ENCODE peak calls at places on chromosomes 1 and 21, in nine cellular contexts. I is effector CD4-positive, alpha-beta T cell; Q is nephron progenitor cell; C is ovary; E is stimulated activated CD4-positive, alpha-beta T cell treated with anti-CD3 and anti-CD28 coated beads, TNF-alpha, amount 100 ng/mL, for 4 hours; R is globus pallidus; P is astrocyte of the spinal cord; H is C1 segment of cervical spinal cord; O is anterior cingulate cortex. F is an unnamed sample.

GRCh38 chr1:158071106-158071505 is 77.7 kb downstream of the KIRREL1 start:
- DNase-seq in I (no peak), P (peak; percentile 15), O (no peak), Q (no peak), R (no peak), H (no peak), E (no peak), C (no peak), F (no peak)

GRCh38 chr1:152959801-152960451 is 10.5 kb upstream of the SPRR4 start:
- DNase-seq in C (no peak), I (no peak), R (no peak), O (no peak), P (no peak), E (no peak), Q (no peak), H (no peak), F (no peak)

GRCh38 chr21:15034126-15034848 is 30.5 kb downstream of the NRIP1 start:
- DNase-seq in E (no peak), R (no peak), H (no peak), I (no peak), P (peak; percentile 76), Q (no peak), O (no peak), C (no peak), F (no peak)

GRCh38 chr1:11355594-11356467 is 82.8 kb downstream of the UBIAD1 start:
- DNase-seq in E (no peak), H (no peak), I (no peak), P (no peak), O (peak; percentile 86), R (peak; percentile 79), C (no peak), Q (peak; percentile 50), F (no peak)

GRCh38 chr1:57549280-57549679 is 125.4 kb upstream of the DAB1 start:
- DNase-seq in Q (no peak), H (no peak), E (no peak), R (no peak), P (no peak), I (no peak), O (no peak), C (no peak), F (no peak)

GRCh38 chr1:110056776-110057175 is 13.7 kb downstream of the ALX3 start:
- DNase-seq in C (no peak), R (no peak), P (peak; percentile 20), I (no peak), E (no peak), Q (no peak), O (no peak), H (no peak), F (no peak)

GRCh38 chr1:51784997-51785421 is 93.5 kb downstream of the NRDC start:
- DNase-seq in Q (no peak), H (no peak), R (no peak), P (no peak), C (no peak), E (no peak), I (no peak), O (no peak), F (no peak)

GRCh38 chr1:223765036-223765718 is 52.8 kb downstream of the CAPN2 start:
- DNase-seq in E (no peak), P (peak; percentile 40), R (peak; percentile 95), O (peak; percentile 29), I (no peak), C (no peak), H (no peak), Q (no peak), F (no peak)

GRCh38 chr1:147549526-147549925 is 8.2 kb downstream of the BCL9 start:
- DNase-seq in I (no peak), P (no peak), R (no peak), H (no peak), C (no peak), E (no peak), Q (no peak), O (no peak), F (no peak)

GRCh38 chr1:235649722-235650163 is at the start of gene GNG4:
- DNase-seq in Q (peak; percentile 80), O (no peak), E (peak; percentile 24), P (no peak), I (no peak), H (no peak), R (no peak), C (peak; percentile 82), F (no peak)

GRCh38 chr1:212860713-212861581 is 2.9 kb downstream of the FLVCR1 start:
- DNase-seq in Q (no peak), C (no peak), I (no peak), E (no peak), P (peak; percentile 18), O (no peak), H (no peak), R (no peak), F (no peak)

GRCh38 chr1:246170574-246171261 is 336.4 kb downstream of the SMYD3 start:
- DNase-seq in R (no peak), H (no peak), O (no peak), E (no peak), I (no peak), C (no peak), P (no peak), Q (no peak), F (no peak)

GRCh38 chr1:241229216-241229615 is 127.8 kb downstream of the RGS7 start:
- DNase-seq in E (no peak), P (no peak), C (no peak), I (no peak), H (no peak), Q (no peak), O (peak; percentile 3), R (no peak), F (no peak)

GRCh38 chr1:29385966-29386365 is 149.6 kb downstream of the PTPRU start:
- DNase-seq in E (no peak), I (no peak), Q (no peak), C (no peak), H (no peak), P (peak; percentile 14), O (no peak), R (no peak), F (no peak)

GRCh38 chr1:99748419-99748818 is 18.0 kb downstream of the FRRS1 start:
- DNase-seq in I (no peak), Q (no peak), O (no peak), E (no peak), P (no peak), R (no peak), H (no peak), C (no peak), F (no peak)

GRCh38 chr21:31926498-31926897 is 53.7 kb downstream of the HUNK start:
- DNase-seq in P (no peak), I (no peak), R (no peak), Q (no peak), C (no peak), H (no peak), O (no peak), E (no peak), F (no peak)

GRCh38 chr1:19863804-19864203 is 18.4 kb upstream of the OTUD3 start:
- DNase-seq in Q (no peak), H (no peak), E (no peak), P (peak; percentile 41), R (no peak), O (no peak), I (no peak), C (no peak), F (no peak)

GRCh38 chr1:87989346-87989745 is 660.7 kb downstream of the LMO4 start:
- DNase-seq in P (no peak), E (no peak), C (no peak), R (no peak), Q (no peak), O (no peak), H (no peak), I (no peak), F (no peak)

GRCh38 chr1:2583331-2583791 is 3.2 kb upstream of the PRXL2B start:
- DNase-seq in O (no peak), H (no peak), P (no peak), Q (no peak), C (no peak), R (no peak), E (no peak), I (no peak), F (no peak)

GRCh38 chr1:154221815-154222081 is 993 bp downstream of the UBAP2L start:
- DNase-seq in R (no peak), O (no peak), E (no peak), I (no peak), Q (no peak), P (peak; percentile 79), C (no peak), H (no peak), F (peak; percentile 38)

GRCh38 chr1:2346691-2347408 is 44.5 kb downstream of the MORN1 start:
- DNase-seq in E (no peak), C (no peak), H (no peak), P (no peak), Q (no peak), I (no peak), R (no peak), O (no peak), F (no peak)

GRCh38 chr1:56910441-56910985 is 55.3 kb downstream of the C8B start:
- DNase-seq in E (no peak), P (no peak), I (no peak), H (no peak), R (no peak), C (no peak), Q (no peak), O (no peak), F (no peak)

GRCh38 chr1:39102537-39103320 is 76.6 kb downstream of the NDUFS5 start:
- DNase-seq in I (no peak), P (peak; percentile 84), C (no peak), Q (peak; percentile 26), E (no peak), R (peak; percentile 86), H (no peak), O (peak; percentile 39), F (no peak)

GRCh38 chr1:227897704-227898438 is 49.9 kb downstream of the WNT9A start:
- DNase-seq in H (no peak), O (no peak), P (no peak), E (no peak), R (no peak), I (no peak), C (peak; percentile 14), Q (no peak), F (no peak)

GRCh38 chr1:157153743-157154142 is 15.5 kb upstream of the ETV3 start:
- DNase-seq in I (no peak), H (no peak), E (no peak), P (no peak), R (no peak), O (no peak), C (no peak), Q (no peak), F (no peak)

GRCh38 chr1:43414634-43415223 is 25.0 kb downstream of the SZT2 start:
- DNase-seq in H (no peak), O (no peak), Q (peak; percentile 69), C (no peak), I (peak; percentile 54), P (peak; percentile 61), E (peak; percentile 40), R (peak; percentile 47), F (no peak)

GRCh38 chr1:239219679-239220078 is 166.7 kb upstream of the CHRM3 start:
- DNase-seq in R (no peak), Q (no peak), O (no peak), C (no peak), H (no peak), P (no peak), I (no peak), E (no peak), F (no peak)

GRCh38 chr1:116167625-116168276 is 56.6 kb downstream of the MAB21L3 start:
- DNase-seq in Q (peak; percentile 44), C (peak; percentile 36), O (no peak), R (no peak), P (no peak), E (no peak), I (no peak), H (no peak), F (no peak)

GRCh38 chr21:32256873-32257620 is 21.8 kb downstream of the MIS18A start:
- DNase-seq in Q (peak; percentile 14), C (peak; percentile 75), H (no peak), O (peak; percentile 55), R (peak; percentile 56), I (no peak), P (peak; percentile 93), E (no peak), F (peak; percentile 78)

GRCh38 chr1:83676106-83676505 is 322.8 kb downstream of the TTLL7 start:
- DNase-seq in C (no peak), P (no peak), E (no peak), H (no peak), O (no peak), R (no peak), I (no peak), Q (no peak), F (no peak)

GRCh38 chr1:244653439-244654283 is 735 bp downstream of the DESI2 start:
- DNase-seq in P (peak; percentile 20), H (no peak), O (no peak), R (no peak), C (no peak), E (no peak), Q (peak; percentile 49), I (no peak), F (no peak)

F was measured in AG04450.